ENCODE peak calls at places on chromosome 2, in ten cellular contexts. One of them, this sample, is unnamed.

GRCh38 chr2:102301867-102302362 is 9.4 kb upstream of the IL1RL1 start:
- DNase-seq in body of pancreas: no peak
- DNase-seq in A549: peak
- DNase-seq in tibial nerve: no peak
- DNase-seq in heart left ventricle: peak
- DNase-seq in IMR-90: peak
- DNase-seq in thyroid gland: peak
- DNase-seq in spleen: no peak
- DNase-seq in adrenal gland: peak
- DNase-seq in ovary: no peak
- DNase-seq in this sample: no peak

GRCh38 chr2:190481339-190481738 is 53.2 kb downstream of the NEMP2 start:
- DNase-seq in body of pancreas: no peak
- DNase-seq in A549: no peak
- DNase-seq in tibial nerve: no peak
- DNase-seq in heart left ventricle: no peak
- DNase-seq in IMR-90: no peak
- DNase-seq in thyroid gland: no peak
- DNase-seq in spleen: no peak
- DNase-seq in adrenal gland: no peak
- DNase-seq in ovary: no peak
- DNase-seq in this sample: no peak

GRCh38 chr2:11750917-11751316 is 4.5 kb downstream of the LPIN1 start:
- DNase-seq in body of pancreas: no peak
- DNase-seq in A549: no peak
- DNase-seq in tibial nerve: no peak
- DNase-seq in heart left ventricle: no peak
- DNase-seq in IMR-90: no peak
- DNase-seq in thyroid gland: no peak
- DNase-seq in spleen: no peak
- DNase-seq in adrenal gland: no peak
- DNase-seq in ovary: no peak
- DNase-seq in this sample: no peak

GRCh38 chr2:221914334-221914733 is 342.2 kb upstream of the EPHA4 start:
- DNase-seq in body of pancreas: no peak
- DNase-seq in A549: no peak
- DNase-seq in tibial nerve: no peak
- DNase-seq in heart left ventricle: no peak
- DNase-seq in IMR-90: no peak
- DNase-seq in thyroid gland: no peak
- DNase-seq in spleen: no peak
- DNase-seq in adrenal gland: no peak
- DNase-seq in ovary: no peak
- DNase-seq in this sample: no peak

GRCh38 chr2:38794235-38794946 is 16.4 kb downstream of the GEMIN6 start:
- DNase-seq in body of pancreas: no peak
- DNase-seq in A549: no peak
- DNase-seq in tibial nerve: no peak
- DNase-seq in heart left ventricle: no peak
- DNase-seq in IMR-90: no peak
- DNase-seq in thyroid gland: no peak
- DNase-seq in spleen: no peak
- DNase-seq in adrenal gland: no peak
- DNase-seq in ovary: no peak
- DNase-seq in this sample: no peak

GRCh38 chr2:238148981-238149380 is 9.8 kb upstream of the ERFE start:
- DNase-seq in body of pancreas: no peak
- DNase-seq in A549: no peak
- DNase-seq in tibial nerve: no peak
- DNase-seq in heart left ventricle: no peak
- DNase-seq in IMR-90: no peak
- DNase-seq in thyroid gland: no peak
- DNase-seq in spleen: no peak
- DNase-seq in adrenal gland: no peak
- DNase-seq in ovary: no peak
- DNase-seq in this sample: no peak

GRCh38 chr2:227033471-227034148 is 130.4 kb downstream of the COL4A4 start:
- DNase-seq in body of pancreas: peak
- DNase-seq in A549: peak
- DNase-seq in tibial nerve: no peak
- DNase-seq in heart left ventricle: no peak
- DNase-seq in IMR-90: peak
- DNase-seq in thyroid gland: peak
- DNase-seq in spleen: peak
- DNase-seq in adrenal gland: peak
- DNase-seq in ovary: no peak
- DNase-seq in this sample: no peak

GRCh38 chr2:40282428-40282827 is 169.5 kb downstream of the SLC8A1 start:
- DNase-seq in body of pancreas: no peak
- DNase-seq in A549: no peak
- DNase-seq in tibial nerve: no peak
- DNase-seq in heart left ventricle: no peak
- DNase-seq in IMR-90: peak
- DNase-seq in thyroid gland: no peak
- DNase-seq in spleen: no peak
- DNase-seq in adrenal gland: no peak
- DNase-seq in ovary: no peak
- DNase-seq in this sample: no peak

GRCh38 chr2:152558174-152559091 is 158.8 kb downstream of the PRPF40A start:
- DNase-seq in body of pancreas: no peak
- DNase-seq in A549: no peak
- DNase-seq in tibial nerve: no peak
- DNase-seq in heart left ventricle: no peak
- DNase-seq in IMR-90: peak
- DNase-seq in thyroid gland: no peak
- DNase-seq in spleen: no peak
- DNase-seq in adrenal gland: no peak
- DNase-seq in ovary: no peak
- DNase-seq in this sample: no peak

GRCh38 chr2:143685439-143686078 is 556.3 kb downstream of the ARHGAP15 start:
- DNase-seq in body of pancreas: no peak
- DNase-seq in A549: no peak
- DNase-seq in tibial nerve: no peak
- DNase-seq in heart left ventricle: no peak
- DNase-seq in IMR-90: no peak
- DNase-seq in thyroid gland: no peak
- DNase-seq in spleen: no peak
- DNase-seq in adrenal gland: no peak
- DNase-seq in ovary: no peak
- DNase-seq in this sample: no peak

GRCh38 chr2:143688248-143688647 is 559.0 kb downstream of the ARHGAP15 start:
- DNase-seq in body of pancreas: no peak
- DNase-seq in A549: no peak
- DNase-seq in tibial nerve: no peak
- DNase-seq in heart left ventricle: no peak
- DNase-seq in IMR-90: no peak
- DNase-seq in thyroid gland: no peak
- DNase-seq in spleen: no peak
- DNase-seq in adrenal gland: no peak
- DNase-seq in ovary: no peak
- DNase-seq in this sample: no peak

GRCh38 chr2:143684731-143685364 is 555.6 kb downstream of the ARHGAP15 start:
- DNase-seq in body of pancreas: no peak
- DNase-seq in A549: no peak
- DNase-seq in tibial nerve: no peak
- DNase-seq in heart left ventricle: no peak
- DNase-seq in IMR-90: no peak
- DNase-seq in thyroid gland: no peak
- DNase-seq in spleen: no peak
- DNase-seq in adrenal gland: no peak
- DNase-seq in ovary: no peak
- DNase-seq in this sample: no peak

GRCh38 chr2:143688815-143689214 is 559.6 kb downstream of the ARHGAP15 start:
- DNase-seq in body of pancreas: no peak
- DNase-seq in A549: no peak
- DNase-seq in tibial nerve: no peak
- DNase-seq in heart left ventricle: no peak
- DNase-seq in IMR-90: no peak
- DNase-seq in thyroid gland: no peak
- DNase-seq in spleen: no peak
- DNase-seq in adrenal gland: no peak
- DNase-seq in ovary: no peak
- DNase-seq in this sample: no peak

GRCh38 chr2:143686585-143687164 is 557.5 kb downstream of the ARHGAP15 start:
- DNase-seq in body of pancreas: no peak
- DNase-seq in A549: peak
- DNase-seq in tibial nerve: no peak
- DNase-seq in heart left ventricle: no peak
- DNase-seq in IMR-90: peak
- DNase-seq in thyroid gland: no peak
- DNase-seq in spleen: no peak
- DNase-seq in adrenal gland: no peak
- DNase-seq in ovary: no peak
- DNase-seq in this sample: no peak
- TF ChIP-seq CTCF in body of pancreas: peak
- TF ChIP-seq CTCF in A549: peak
- TF ChIP-seq CTCF in tibial nerve: peak
- TF ChIP-seq CTCF in heart left ventricle: peak
- TF ChIP-seq CTCF in IMR-90: peak
- TF ChIP-seq CTCF in thyroid gland: peak
- TF ChIP-seq CTCF in spleen: peak
- TF ChIP-seq CTCF in adrenal gland: peak
- TF ChIP-seq CTCF in ovary: peak
- TF ChIP-seq CTCF in this sample: peak

GRCh38 chr2:177239934-177240600 is 24.5 kb downstream of the NFE2L2 start:
- DNase-seq in body of pancreas: no peak
- DNase-seq in A549: peak
- DNase-seq in tibial nerve: no peak
- DNase-seq in heart left ventricle: peak
- DNase-seq in IMR-90: peak
- DNase-seq in thyroid gland: no peak
- DNase-seq in spleen: no peak
- DNase-seq in adrenal gland: peak
- DNase-seq in ovary: no peak
- DNase-seq in this sample: no peak
- TF ChIP-seq POLR2A in body of pancreas: peak
- TF ChIP-seq POLR2A in A549: no peak
- TF ChIP-seq POLR2A in tibial nerve: no peak
- TF ChIP-seq POLR2A in heart left ventricle: no peak
- TF ChIP-seq POLR2A in IMR-90: no peak
- TF ChIP-seq POLR2A in thyroid gland: peak
- TF ChIP-seq POLR2A in spleen: no peak
- TF ChIP-seq POLR2A in adrenal gland: no peak
- TF ChIP-seq POLR2A in ovary: no peak
- TF ChIP-seq POLR2A in this sample: no peak

GRCh38 chr2:79327460-79327859 is 167.9 kb upstream of the REG3A start:
- DNase-seq in body of pancreas: no peak
- DNase-seq in A549: no peak
- DNase-seq in tibial nerve: no peak
- DNase-seq in heart left ventricle: no peak
- DNase-seq in IMR-90: no peak
- DNase-seq in thyroid gland: no peak
- DNase-seq in spleen: no peak
- DNase-seq in adrenal gland: no peak
- DNase-seq in ovary: no peak
- DNase-seq in this sample: no peak
- TF ChIP-seq CTCF in body of pancreas: no peak
- TF ChIP-seq CTCF in A549: no peak
- TF ChIP-seq CTCF in tibial nerve: no peak
- TF ChIP-seq CTCF in heart left ventricle: no peak
- TF ChIP-seq CTCF in IMR-90: no peak
- TF ChIP-seq CTCF in thyroid gland: no peak
- TF ChIP-seq CTCF in spleen: no peak
- TF ChIP-seq CTCF in adrenal gland: peak
- TF ChIP-seq CTCF in ovary: no peak
- TF ChIP-seq CTCF in this sample: no peak

GRCh38 chr2:28406276-28407096 is 13.8 kb downstream of the FOSL2 start:
- DNase-seq in body of pancreas: no peak
- DNase-seq in A549: no peak
- DNase-seq in tibial nerve: no peak
- DNase-seq in heart left ventricle: peak
- DNase-seq in IMR-90: peak
- DNase-seq in thyroid gland: no peak
- DNase-seq in spleen: peak
- DNase-seq in adrenal gland: peak
- DNase-seq in ovary: peak
- DNase-seq in this sample: no peak
- TF ChIP-seq POLR2A in body of pancreas: no peak
- TF ChIP-seq POLR2A in A549: no peak
- TF ChIP-seq POLR2A in tibial nerve: no peak
- TF ChIP-seq POLR2A in heart left ventricle: no peak
- TF ChIP-seq POLR2A in IMR-90: no peak
- TF ChIP-seq POLR2A in thyroid gland: no peak
- TF ChIP-seq POLR2A in spleen: no peak
- TF ChIP-seq POLR2A in adrenal gland: no peak
- TF ChIP-seq POLR2A in ovary: no peak
- TF ChIP-seq POLR2A in this sample: no peak

GRCh38 chr2:167144179-167144898 is 256.1 kb downstream of the XIRP2 start:
- DNase-seq in body of pancreas: no peak
- DNase-seq in A549: no peak
- DNase-seq in tibial nerve: no peak
- DNase-seq in heart left ventricle: no peak
- DNase-seq in IMR-90: peak
- DNase-seq in thyroid gland: no peak
- DNase-seq in spleen: no peak
- DNase-seq in adrenal gland: no peak
- DNase-seq in ovary: no peak
- DNase-seq in this sample: no peak

GRCh38 chr2:167151894-167152293 is 263.6 kb downstream of the XIRP2 start:
- DNase-seq in body of pancreas: no peak
- DNase-seq in A549: no peak
- DNase-seq in tibial nerve: no peak
- DNase-seq in heart left ventricle: no peak
- DNase-seq in IMR-90: no peak
- DNase-seq in thyroid gland: no peak
- DNase-seq in spleen: no peak
- DNase-seq in adrenal gland: no peak
- DNase-seq in ovary: no peak
- DNase-seq in this sample: no peak

GRCh38 chr2:167142554-167142953 is 254.3 kb downstream of the XIRP2 start:
- DNase-seq in body of pancreas: no peak
- DNase-seq in A549: no peak
- DNase-seq in tibial nerve: no peak
- DNase-seq in heart left ventricle: no peak
- DNase-seq in IMR-90: no peak
- DNase-seq in thyroid gland: no peak
- DNase-seq in spleen: no peak
- DNase-seq in adrenal gland: no peak
- DNase-seq in ovary: no peak
- DNase-seq in this sample: no peak

GRCh38 chr2:167147254-167147941 is 259.1 kb downstream of the XIRP2 start:
- DNase-seq in body of pancreas: peak
- DNase-seq in A549: no peak
- DNase-seq in tibial nerve: no peak
- DNase-seq in heart left ventricle: no peak
- DNase-seq in IMR-90: no peak
- DNase-seq in thyroid gland: no peak
- DNase-seq in spleen: no peak
- DNase-seq in adrenal gland: no peak
- DNase-seq in ovary: no peak
- DNase-seq in this sample: no peak
- TF ChIP-seq CTCF in body of pancreas: no peak
- TF ChIP-seq CTCF in A549: no peak
- TF ChIP-seq CTCF in tibial nerve: no peak
- TF ChIP-seq CTCF in heart left ventricle: no peak
- TF ChIP-seq CTCF in IMR-90: no peak
- TF ChIP-seq CTCF in thyroid gland: no peak
- TF ChIP-seq CTCF in spleen: no peak
- TF ChIP-seq CTCF in adrenal gland: no peak
- TF ChIP-seq CTCF in ovary: no peak
- TF ChIP-seq CTCF in this sample: no peak